ENCODE peak calls at places on chromosomes 11 and 22, in ten cellular contexts. E is GM23338, X is Peyer's patch, Q is coronary artery, J is AG10803, N is tibial artery, H is body of pancreas, T is astrocyte, M is cardiac muscle cell, D is lower lobe of right lung. L is an unnamed sample.

GRCh38 chr11:821513-822371 is 3.0 kb downstream of the PNPLA2 start:
- DNase-seq in T (no peak), M (no peak), D (peak), H (peak), Q (no peak), X (no peak), N (peak), J (no peak), E (no peak), L (no peak)

GRCh38 chr11:37449146-37449545 is 851.1 kb upstream of the RAG2 start:
- DNase-seq in T (peak), J (peak), Q (no peak), N (no peak), H (no peak), D (no peak), M (peak), X (no peak), E (peak), L (peak)

GRCh38 chr11:61054513-61054912 is 47.8 kb upstream of the CD5 start:
- DNase-seq in H (no peak), N (no peak), M (no peak), J (no peak), X (no peak), E (no peak), T (no peak), D (no peak), Q (no peak), L (no peak)

GRCh38 chr22:25847451-25847850 is 105.5 kb downstream of the MYO18B start:
- DNase-seq in E (no peak), X (no peak), D (no peak), M (no peak), J (no peak), Q (peak), T (no peak), H (no peak), N (no peak), L (no peak)

GRCh38 chr11:70415642-70416395 is 17.5 kb downstream of the CTTN start:
- DNase-seq in D (no peak), T (peak), X (no peak), Q (no peak), M (no peak), H (no peak), E (no peak), J (peak), N (no peak), L (peak)

GRCh38 chr11:123286761-123287160 is 91.7 kb upstream of the CLMP start:
- DNase-seq in Q (no peak), X (no peak), N (no peak), H (no peak), J (peak), T (no peak), M (no peak), E (no peak), D (no peak), L (peak)

GRCh38 chr11:47646019-47646418 is 3.7 kb upstream of the MTCH2 start:
- DNase-seq in N (no peak), T (no peak), J (no peak), E (no peak), M (no peak), D (no peak), H (no peak), X (no peak), Q (no peak), L (no peak)

GRCh38 chr11:129896062-129896461 is 684 bp upstream of the NFRKB start:
- DNase-seq in H (no peak), M (no peak), T (no peak), X (no peak), D (peak), E (peak), Q (no peak), N (peak), J (no peak), L (no peak)

GRCh38 chr22:39147335-39148023 is 5.0 kb downstream of the CBX7 start:
- DNase-seq in N (peak), T (no peak), M (no peak), H (no peak), D (no peak), J (no peak), Q (no peak), E (no peak), X (no peak), L (no peak)

GRCh38 chr11:43359432-43359818 is 705 bp downstream of the TTC17 start:
- DNase-seq in E (peak), X (no peak), N (no peak), T (peak), Q (no peak), H (no peak), M (peak), D (no peak), J (peak), L (peak)

GRCh38 chr22:38219644-38220043 is 17.9 kb downstream of the MAFF start:
- DNase-seq in D (no peak), T (no peak), X (no peak), H (no peak), N (no peak), M (no peak), Q (no peak), E (no peak), J (no peak), L (no peak)

GRCh38 chr11:2673250-2673610 is 26.6 kb downstream of the KCNQ1OT1 start:
- DNase-seq in D (no peak), X (no peak), H (no peak), J (no peak), T (no peak), N (peak), Q (no peak), M (no peak), E (no peak), L (no peak)

GRCh38 chr11:95507794-95508193 is 276.8 kb upstream of the SESN3 start:
- DNase-seq in M (no peak), Q (no peak), H (no peak), N (no peak), J (no peak), T (no peak), X (no peak), D (no peak), E (peak), L (no peak)
- TF ChIP-seq CTCF in M (peak), Q (no peak), H (no peak), N (peak), J (no peak), T (no peak), X (no peak), D (no peak), E (peak), L (peak)

GRCh38 chr22:31750365-31751284 is 693 bp upstream of the PRR14L start:
- DNase-seq in H (no peak), J (no peak), Q (no peak), T (no peak), D (no peak), E (no peak), M (no peak), N (no peak), X (no peak), L (no peak)
- H3K4me3 ChIP-seq in H (no peak), J (peak), Q (peak), T (peak), D (peak), E (peak), M (no peak), N (peak), X (peak), L (peak)

DNA sequence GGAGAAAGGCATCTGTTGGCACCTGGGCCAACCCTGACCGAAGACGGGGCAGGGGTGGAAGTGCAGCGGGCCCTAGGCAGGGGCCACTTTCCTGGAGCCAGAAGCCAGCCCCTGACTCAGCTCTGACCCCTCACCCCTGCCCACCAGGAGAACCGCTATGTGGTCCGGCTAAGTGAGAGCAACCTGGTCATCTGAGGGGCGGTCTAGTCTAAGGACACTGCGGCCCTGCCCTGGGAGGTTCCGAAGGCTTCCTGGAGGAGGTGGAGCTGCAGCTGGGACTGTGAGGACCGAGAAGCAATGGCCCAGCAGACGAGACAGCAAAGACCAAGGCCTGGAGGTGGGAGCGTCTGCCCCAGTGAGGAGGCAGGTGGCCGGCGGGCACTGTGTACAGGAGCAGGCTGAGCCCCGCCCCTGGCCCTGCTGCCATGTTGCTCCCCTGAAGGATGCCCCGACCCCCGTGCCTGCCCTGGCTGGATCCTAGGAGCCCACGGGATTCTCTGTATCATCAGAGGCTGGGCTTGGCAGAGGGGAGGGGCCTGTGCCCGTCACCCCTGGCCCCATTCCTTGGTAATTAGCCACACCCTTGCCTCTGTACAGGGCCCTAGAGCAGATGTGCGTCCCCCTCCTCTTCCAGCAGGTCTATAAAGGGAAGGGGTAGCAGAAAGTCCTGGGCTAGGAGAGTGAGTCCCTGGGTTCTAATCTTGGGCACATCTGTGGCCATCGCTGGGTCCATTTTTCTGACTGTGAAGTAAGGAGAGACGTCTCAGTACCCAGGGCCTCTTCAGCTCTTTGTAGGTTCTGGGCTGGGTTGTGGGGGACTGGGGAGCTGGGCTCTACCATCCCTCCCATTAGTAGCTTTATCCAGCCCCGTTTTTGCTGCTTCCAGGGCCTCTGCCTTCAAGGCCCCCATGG is 19.4 kb downstream of the RELT start:
- DNase-seq in M (no peak), X (no peak), H (no peak), Q (peak), T (no peak), D (no peak), J (no peak), E (no peak), N (no peak), L (no peak)
- TF ChIP-seq CTCF in M (no peak), X (no peak), H (no peak), Q (no peak), T (no peak), D (no peak), J (no peak), E (no peak), N (no peak), L (no peak)

DNA sequence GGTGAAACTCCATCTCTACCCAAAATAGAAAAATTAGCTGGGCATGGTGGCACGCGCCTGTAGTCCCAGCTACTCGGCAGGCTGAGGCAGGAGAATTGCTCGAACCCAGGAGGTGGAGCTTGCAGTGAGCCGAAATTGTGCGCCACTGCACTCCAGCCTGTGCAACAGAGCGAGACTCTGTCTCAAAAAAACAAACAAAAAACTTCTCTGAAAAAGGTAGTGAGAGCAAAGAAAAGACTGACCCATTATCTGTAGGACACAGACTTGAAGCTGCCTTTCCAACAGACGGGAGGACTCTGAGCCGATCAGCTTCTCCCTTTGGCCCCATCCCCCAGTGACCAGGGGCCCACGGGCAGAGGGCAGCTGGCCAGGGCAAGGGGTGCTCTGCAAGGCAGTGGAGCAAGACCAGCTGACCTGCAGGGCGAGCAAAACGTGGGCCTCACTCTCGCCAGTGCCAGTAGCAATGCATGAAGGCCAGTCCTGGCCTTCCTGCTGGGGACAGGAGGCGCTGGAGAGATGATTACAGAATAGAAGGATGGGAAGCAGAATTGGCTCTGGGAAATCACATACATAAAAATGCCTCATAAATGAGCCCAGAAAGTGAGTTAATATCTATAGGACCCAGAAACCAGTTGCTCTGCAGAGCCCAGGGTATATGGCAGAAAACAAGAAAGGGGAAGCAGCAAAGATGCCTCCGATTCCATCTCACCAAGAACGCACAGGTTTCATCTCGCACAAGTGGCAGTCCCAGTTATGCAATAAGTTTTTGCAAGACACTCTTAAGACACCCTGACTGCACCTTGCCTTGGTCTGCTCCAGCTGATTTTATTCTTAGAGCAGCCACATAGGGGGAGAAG is 2.8 kb downstream of the EHD1 start:
- DNase-seq in X (peak), Q (no peak), D (no peak), T (no peak), J (no peak), H (no peak), M (no peak), E (no peak), N (no peak), L (no peak)
- H3K4me3 ChIP-seq in X (peak), Q (peak), D (peak), T (peak), J (peak), H (no peak), M (no peak), E (no peak), N (peak), L (peak)

DNA sequence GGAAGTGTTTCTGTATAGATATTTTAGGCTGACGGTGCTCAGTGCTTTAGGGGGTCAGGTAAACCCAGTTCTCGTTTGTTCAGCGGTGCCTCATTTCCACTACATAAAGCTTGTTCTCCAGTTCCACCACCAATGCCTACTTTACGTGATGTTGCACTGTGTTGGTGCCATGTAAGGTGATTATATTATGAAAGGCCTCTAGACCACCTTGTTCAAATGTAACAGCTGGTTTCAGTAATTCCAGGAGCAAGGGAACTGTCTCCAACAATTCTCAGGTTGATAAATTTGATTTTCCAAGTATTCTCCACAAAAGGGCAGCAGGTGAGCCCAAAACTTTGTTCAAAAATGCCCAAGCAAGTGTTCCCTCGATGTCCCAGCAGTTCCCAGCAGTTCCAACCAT is 83.7 kb upstream of the SEPTIN5 start:
- DNase-seq in H (no peak), Q (no peak), N (no peak), D (no peak), T (no peak), E (no peak), M (no peak), X (no peak), J (no peak), L (no peak)
- TF ChIP-seq CTCF in H (no peak), Q (no peak), N (no peak), D (no peak), T (no peak), E (no peak), M (no peak), X (no peak), J (no peak), L (no peak)

DNA sequence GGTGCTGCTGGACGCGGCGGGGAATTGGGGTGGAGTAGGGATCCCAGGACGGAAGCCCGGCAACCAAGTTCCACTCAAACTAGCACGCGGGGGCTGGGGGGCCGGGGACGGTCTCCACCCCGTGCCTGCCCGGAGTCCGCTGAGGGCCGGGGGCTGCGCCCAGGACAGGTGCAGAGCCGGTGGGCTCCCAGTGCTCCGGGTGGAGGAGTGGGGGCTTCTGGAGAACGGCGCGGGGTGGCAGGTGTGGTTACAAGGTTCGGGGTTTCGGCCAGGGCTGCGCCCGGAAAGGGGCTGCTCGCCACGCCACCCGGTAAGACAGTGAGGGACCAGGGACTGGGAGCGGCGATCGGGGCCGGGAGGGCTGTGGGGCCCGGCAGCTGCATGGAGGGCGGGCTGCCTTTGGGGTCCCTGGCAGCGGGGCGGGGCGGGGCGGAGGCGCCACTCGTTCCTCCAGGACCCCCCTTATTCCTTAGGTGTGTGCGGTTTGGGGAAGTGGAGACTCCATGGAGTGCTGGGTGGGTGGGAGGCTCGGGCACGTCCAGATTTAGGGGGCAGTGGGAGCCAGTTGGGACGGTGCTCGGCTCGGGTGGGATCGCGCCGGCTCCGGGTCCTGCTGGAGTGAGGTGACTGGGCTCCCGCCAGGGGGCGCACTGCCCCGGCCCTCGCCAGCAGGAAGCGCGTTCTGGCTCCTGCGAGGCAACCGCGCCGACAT is 767 bp downstream of the TSPAN18 start:
- DNase-seq in T (peak), N (peak), E (peak), D (peak), Q (peak), J (peak), H (peak), X (peak), M (peak), L (peak)
- H3K4me3 ChIP-seq in T (peak), N (peak), E (peak), D (peak), Q (peak), J (peak), H (peak), X (peak), M (peak), L (no peak)

GRCh38 chr22:42717197-42717967 is 3.3 kb downstream of the A4GALT start:
- DNase-seq in X (no peak), Q (no peak), D (no peak), E (peak), M (peak), H (no peak), T (no peak), J (peak), N (no peak), L (peak)

GRCh38 chr22:42721045-42721434 is 370 bp upstream of the A4GALT start:
- DNase-seq in N (no peak), T (no peak), Q (no peak), E (peak), M (no peak), X (no peak), H (no peak), J (peak), D (no peak), L (no peak)

GRCh38 chr22:42719656-42720262 is 911 bp downstream of the A4GALT start:
- DNase-seq in J (no peak), E (peak), N (no peak), M (no peak), T (no peak), H (no peak), D (no peak), X (peak), Q (no peak), L (no peak)

GRCh38 chr22:42719133-42719532 is 1.5 kb downstream of the A4GALT start:
- DNase-seq in N (peak), Q (no peak), X (no peak), D (no peak), J (peak), E (peak), T (no peak), M (no peak), H (no peak), L (no peak)

GRCh38 chr22:42720263-42721044 is at the start of gene A4GALT:
- DNase-seq in X (no peak), E (peak), M (peak), N (no peak), D (no peak), J (no peak), H (no peak), Q (no peak), T (no peak), L (no peak)
- TF ChIP-seq CTCF in X (no peak), E (no peak), M (no peak), N (no peak), D (no peak), J (no peak), H (no peak), Q (no peak), T (no peak), L (no peak)

GRCh38 chr11:8867856-8868705 is 42.9 kb upstream of the AKIP1 start:
- DNase-seq in X (no peak), Q (no peak), N (no peak), M (no peak), H (no peak), D (no peak), J (peak), E (no peak), T (peak), L (peak)

GRCh38 chr11:8873966-8874365 is 37.0 kb upstream of the AKIP1 start:
- DNase-seq in H (no peak), X (no peak), M (no peak), N (no peak), E (no peak), J (no peak), T (no peak), Q (no peak), D (no peak), L (no peak)

GRCh38 chr11:8870461-8871282 is 40.3 kb upstream of the AKIP1 start:
- DNase-seq in M (peak), Q (peak), N (peak), E (peak), J (peak), T (peak), H (peak), X (no peak), D (peak), L (peak)

GRCh38 chr11:8872017-8872416 is 39.0 kb upstream of the AKIP1 start:
- DNase-seq in J (peak), T (peak), Q (no peak), X (no peak), N (no peak), D (no peak), M (no peak), E (no peak), H (no peak), L (no peak)

DNA sequence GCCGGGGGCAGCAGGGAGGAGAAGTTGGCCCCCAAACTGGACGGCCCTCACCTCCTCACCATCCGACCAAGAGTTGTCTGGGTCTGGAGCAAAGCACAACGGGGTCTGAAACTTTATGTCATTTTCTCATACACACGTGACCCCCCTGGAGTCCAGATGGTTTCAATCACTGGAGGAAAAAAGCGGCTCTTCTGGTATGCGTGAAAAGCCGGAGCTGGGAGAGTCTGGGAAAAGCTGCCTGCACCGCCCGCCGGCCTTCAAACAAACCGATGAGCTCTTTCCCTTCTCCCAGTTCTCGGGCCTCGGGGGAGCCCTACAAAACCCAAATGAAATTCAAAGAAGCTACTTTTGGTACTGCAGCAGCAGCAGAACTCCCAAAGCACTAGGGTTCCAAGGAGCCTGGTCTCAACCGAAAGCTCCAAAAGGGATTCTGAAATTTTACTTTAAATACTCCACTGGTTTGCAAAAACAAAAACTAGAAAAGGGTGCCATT is 39.7 kb upstream of the AKIP1 start:
- DNase-seq in T (peak), X (no peak), J (peak), D (peak), N (peak), H (peak), E (peak), M (peak), Q (peak), L (peak)
- H3K4me3 ChIP-seq in T (peak), X (peak), J (peak), D (peak), N (peak), H (peak), E (peak), M (peak), Q (peak), L (peak)

L was measured in fibroblast of mammary gland.